ENCODE peak calls at places on chromosome 14, in four cellular contexts. A is HCT116; D is germinal center; Y is activated CD8-positive, alpha-beta T cell treated with anti-CD3 and anti-CD28 coated beads for 36 hours. U is an unnamed sample.
A peak's percentile ranks its signal among the peaks of the same experiment; 100 is the strongest.

GRCh38 chr14:73717998-73718741 is 4.0 kb upstream of the PNMA1 start:
- DNase-seq in A (no peak), D (no peak), Y (no peak), U (no peak)

GRCh38 chr14:74161526-74162158 is 76.9 kb downstream of the LIN52 start:
- DNase-seq in A (no peak), D (no peak), Y (no peak), U (no peak)

GRCh38 chr14:98203421-98203820 is 1068.6 kb downstream of the BCL11B start:
- DNase-seq in A (no peak), D (no peak), Y (no peak), U (no peak)

GRCh38 chr14:101073598-101073965 is 170.1 kb upstream of the RTL1 start:
- DNase-seq in A (no peak), D (no peak), Y (no peak), U (no peak)

GRCh38 chr14:37034410-37035285 is 137.8 kb downstream of the SLC25A21 start:
- DNase-seq in A (no peak), D (no peak), Y (no peak), U (no peak)

GRCh38 chr14:52998376-52999010 is 47.6 kb upstream of the FERMT2 start:
- DNase-seq in A (no peak), D (no peak), Y (no peak), U (no peak)

GRCh38 chr14:22410497-22410896 is 178.5 kb downstream of the DAD1 start:
- DNase-seq in A (no peak), D (no peak), Y (no peak), U (no peak)

GRCh38 chr14:77458249-77458950 is 507 bp downstream of the AHSA1 start:
- DNase-seq in A (no peak), D (peak; percentile 47), Y (peak; percentile 59), U (no peak)

GRCh38 chr14:91331761-91332447 is 85.7 kb downstream of the CCDC88C start:
- DNase-seq in A (no peak), D (no peak), Y (no peak), U (no peak)

GRCh38 chr14:77503138-77503537 is 4.5 kb upstream of the ISM2 start:
- DNase-seq in A (no peak), D (no peak), Y (no peak), U (no peak)

GRCh38 chr14:54673193-54674121 is 106.5 kb downstream of the SAMD4A start:
- DNase-seq in A (no peak), D (no peak), Y (no peak), U (no peak)

GRCh38 chr14:23469906-23470403 is 452 bp downstream of the NGDN start:
- DNase-seq in A (no peak), D (no peak), Y (no peak), U (no peak)

GRCh38 chr14:58690801-58691516 is 53.2 kb downstream of the DACT1 start:
- DNase-seq in A (no peak), D (no peak), Y (no peak), U (no peak)

GRCh38 chr14:93301821-93302447 is 30.9 kb downstream of the BTBD7 start:
- DNase-seq in A (peak; percentile 34), D (no peak), Y (no peak), U (no peak)

GRCh38 chr14:30710870-30711269 is 88.8 kb downstream of the SCFD1 start:
- DNase-seq in A (no peak), D (no peak), Y (no peak), U (no peak)

GRCh38 chr14:99595034-99595433 is 9.0 kb downstream of the CCDC85C start:
- DNase-seq in A (no peak), D (peak; percentile 22), Y (peak; percentile 67), U (no peak)

GRCh38 chr14:94966868-94967267 is 190.5 kb downstream of the DICER1 start:
- DNase-seq in A (no peak), D (no peak), Y (no peak), U (peak; percentile 32)

GRCh38 chr14:96146131-96146771 is 58.4 kb upstream of the BDKRB2 start:
- DNase-seq in A (no peak), D (no peak), Y (no peak), U (peak; percentile 27)

U was measured in type B pancreatic cell.